ENCODE peak calls at places on chromosomes 1 and 21, in ten cellular contexts. N, Z, P, O, Y, D, G, J, W and U are unnamed samples.

GRCh38 chr1:25728301-25728935 is 71.6 kb upstream of the SELENON start:
- DNase-seq in D (no peak), W (peak; percentile 19), J (no peak), G (no peak), Y (no peak), N (no peak), O (no peak), P (no peak), Z (no peak), U (no peak)

GRCh38 chr1:150576794-150577556 is 2.4 kb downstream of the MCL1 start:
- DNase-seq in P (peak; percentile 29), D (no peak), Z (no peak), G (no peak), W (peak; percentile 73), J (no peak), O (no peak), N (peak; percentile 41), Y (no peak), U (no peak)

GRCh38 chr1:198373376-198373775 is 167.1 kb downstream of the ATP6V1G3 start:
- DNase-seq in G (no peak), W (peak; percentile 13), P (peak; percentile 15), D (no peak), Y (no peak), J (no peak), N (no peak), Z (no peak), O (no peak), U (no peak)

GRCh38 chr1:18768086-18768485 is 91.4 kb downstream of the TAS1R2 start:
- DNase-seq in J (no peak), P (no peak), W (no peak), G (no peak), O (no peak), N (no peak), Z (no peak), D (no peak), Y (no peak), U (no peak)

GRCh38 chr1:30856260-30856790 is 52.2 kb downstream of the SDC3 start:
- DNase-seq in G (peak; percentile 57), D (no peak), Y (no peak), O (no peak), N (peak; percentile 24), W (peak; percentile 61), Z (no peak), J (no peak), P (no peak), U (peak; percentile 40)

GRCh38 chr1:177082855-177083741 is 81.4 kb downstream of the ASTN1 start:
- DNase-seq in J (no peak), G (no peak), P (peak; percentile 65), O (no peak), Y (no peak), Z (no peak), W (no peak), D (peak; percentile 94), N (no peak), U (no peak)

GRCh38 chr21:46117586-46118304 is 19.8 kb downstream of the COL6A2 start:
- DNase-seq in O (no peak), Y (peak; percentile 10), N (no peak), J (no peak), D (no peak), W (peak; percentile 80), P (no peak), G (no peak), Z (peak; percentile 8), U (no peak)

GRCh38 chr1:218299416-218299815 is 14.3 kb downstream of the RRP15 start:
- DNase-seq in D (peak; percentile 17), N (peak; percentile 73), Z (no peak), J (peak; percentile 30), Y (no peak), G (no peak), P (peak; percentile 71), W (peak; percentile 27), O (no peak), U (no peak)

GRCh38 chr1:100358210-100358609 is 5.9 kb downstream of the CDC14A start:
- DNase-seq in G (no peak), D (no peak), W (no peak), O (no peak), N (peak; percentile 66), J (peak; percentile 37), P (peak; percentile 18), Y (no peak), Z (peak; percentile 40), U (no peak)

GRCh38 chr21:29382029-29382654 is 83.4 kb downstream of the BACH1 start:
- DNase-seq in G (no peak), P (peak; percentile 88), D (peak; percentile 27), W (peak; percentile 60), J (no peak), Z (no peak), Y (no peak), N (peak; percentile 12), O (no peak), U (no peak)

GRCh38 chr21:45972716-45973474 is 8.7 kb upstream of the COL6A1 start:
- DNase-seq in J (no peak), O (no peak), P (peak; percentile 78), Y (no peak), N (peak; percentile 42), Z (no peak), D (no peak), W (peak; percentile 96), G (no peak), U (no peak)

GRCh38 chr1:26913754-26914619 is at the start of gene NR0B2:
- DNase-seq in J (peak; percentile 47), Y (no peak), N (no peak), D (no peak), G (no peak), Z (no peak), O (peak; percentile 39), P (no peak), W (no peak), U (no peak)

GRCh38 chr1:186957339-186957738 is 128.6 kb downstream of the PLA2G4A start:
- DNase-seq in N (no peak), P (no peak), G (no peak), O (no peak), D (no peak), W (no peak), Z (no peak), J (no peak), Y (no peak), U (no peak)

GRCh38 chr1:168512864-168513595 is 30.8 kb downstream of the XCL2 start:
- DNase-seq in D (no peak), Z (peak; percentile 64), Y (no peak), N (no peak), O (no peak), W (no peak), J (no peak), P (no peak), G (no peak), U (no peak)

GRCh38 chr1:184442260-184442659 is 55.4 kb downstream of the C1orf21 start:
- DNase-seq in W (no peak), J (no peak), G (no peak), P (no peak), O (no peak), D (no peak), Y (no peak), Z (no peak), N (no peak), U (no peak)

GRCh38 chr1:59498640-59499039 is 201.7 kb downstream of the FGGY start:
- DNase-seq in D (no peak), O (peak; percentile 63), G (no peak), Y (no peak), Z (no peak), W (peak; percentile 38), P (peak; percentile 64), J (no peak), N (peak; percentile 12), U (no peak)

GRCh38 chr1:11284784-11285183 is 11.8 kb downstream of the UBIAD1 start:
- DNase-seq in G (no peak), O (no peak), Z (peak; percentile 29), D (no peak), N (no peak), W (peak; percentile 34), J (no peak), P (no peak), Y (no peak), U (no peak)

GRCh38 chr21:31741116-31741515 is 9.2 kb upstream of the SCAF4 start:
- DNase-seq in N (no peak), D (no peak), O (no peak), P (no peak), W (no peak), G (no peak), J (no peak), Y (no peak), Z (no peak), U (no peak)

GRCh38 chr1:209328178-209328577 is 255.3 kb upstream of the CAMK1G start:
- DNase-seq in J (no peak), P (no peak), Z (no peak), W (no peak), O (no peak), G (no peak), Y (no peak), D (no peak), N (no peak), U (no peak)

GRCh38 chr1:83671586-83671985 is 327.3 kb downstream of the TTLL7 start:
- DNase-seq in N (no peak), O (no peak), Z (no peak), D (no peak), P (no peak), W (no peak), Y (no peak), J (no peak), G (no peak), U (no peak)

GRCh38 chr1:165073402-165074007 is 283.0 kb downstream of the LMX1A start:
- DNase-seq in J (peak; percentile 38), P (peak; percentile 50), Z (no peak), O (no peak), G (peak; percentile 9), W (peak; percentile 15), Y (no peak), N (peak; percentile 65), D (no peak), U (no peak)